ENCODE peak calls at places on chromosomes 13 and 19, in ten cellular contexts. F is keratinocyte, R is astrocyte of the spinal cord, Z is neural crest cell, S is choroid plexus epithelial cell, B is psoas muscle, A is kidney, E is HFF-Myc, V is Caco-2, X is kidney epithelial cell. K is an unnamed sample.

GRCh38 chr19:46963093-46963734 is 56.4 kb upstream of the NPAS1 start:
- DNase-seq in E (peak), X (no peak), V (no peak), A (peak), Z (no peak), F (no peak), B (no peak), R (peak), S (peak), K (no peak)

GRCh38 chr13:49322702-49323101 is 75.0 kb downstream of the CDADC1 start:
- DNase-seq in X (no peak), F (no peak), V (no peak), E (no peak), B (no peak), S (no peak), Z (no peak), A (no peak), R (no peak), K (no peak)

GRCh38 chr13:51770681-51771417 is 33.1 kb downstream of the DHRS12 start:
- DNase-seq in X (no peak), A (no peak), R (no peak), Z (no peak), V (no peak), B (no peak), F (no peak), E (no peak), S (no peak), K (no peak)

GRCh38 chr19:38506723-38507550 is 73.4 kb downstream of the RYR1 start:
- DNase-seq in V (peak), S (peak), R (peak), B (peak), Z (peak), E (peak), F (peak), A (peak), X (no peak), K (peak)

GRCh38 chr19:48964205-48965032 is 690 bp upstream of the FTL start:
- DNase-seq in S (peak), X (no peak), A (no peak), R (no peak), F (no peak), B (no peak), V (peak), Z (peak), E (no peak), K (peak)

GRCh38 chr19:18898081-18898532 is 2.1 kb upstream of the CERS1 start:
- DNase-seq in F (no peak), S (no peak), A (no peak), X (no peak), R (no peak), E (no peak), Z (no peak), V (no peak), B (no peak), K (no peak)

GRCh38 chr19:2720777-2721569 is at the start of gene DIRAS1:
- DNase-seq in B (no peak), Z (peak), S (no peak), V (no peak), R (no peak), X (no peak), A (peak), E (no peak), F (no peak), K (no peak)

GRCh38 chr19:309206-309565 is 18.0 kb upstream of the PLPP2 start:
- DNase-seq in R (no peak), S (no peak), B (no peak), F (no peak), X (no peak), Z (no peak), A (no peak), V (no peak), E (no peak), K (no peak)

GRCh38 chr13:100470841-100471505 is 117.6 kb downstream of the GGACT start:
- DNase-seq in Z (no peak), X (no peak), R (no peak), E (no peak), V (no peak), F (no peak), S (no peak), A (no peak), B (no peak), K (no peak)

GRCh38 chr13:100473493-100474044 is 115.0 kb downstream of the GGACT start:
- DNase-seq in A (no peak), S (no peak), B (no peak), F (no peak), V (no peak), R (no peak), Z (peak), E (no peak), X (no peak), K (no peak)

GRCh38 chr13:100478107-100478809 is 110.3 kb downstream of the GGACT start:
- DNase-seq in X (no peak), B (no peak), F (no peak), R (no peak), Z (no peak), E (no peak), A (no peak), S (no peak), V (no peak), K (no peak)

GRCh38 chr13:100473087-100473486 is 115.5 kb downstream of the GGACT start:
- DNase-seq in B (no peak), A (no peak), X (no peak), V (no peak), F (no peak), Z (peak), S (peak), R (no peak), E (no peak), K (no peak)
- TF ChIP-seq CTCF in B (no peak), A (no peak), X (no peak), V (no peak), F (no peak), Z (no peak), S (peak), R (no peak), E (no peak), K (no peak)

DNA sequence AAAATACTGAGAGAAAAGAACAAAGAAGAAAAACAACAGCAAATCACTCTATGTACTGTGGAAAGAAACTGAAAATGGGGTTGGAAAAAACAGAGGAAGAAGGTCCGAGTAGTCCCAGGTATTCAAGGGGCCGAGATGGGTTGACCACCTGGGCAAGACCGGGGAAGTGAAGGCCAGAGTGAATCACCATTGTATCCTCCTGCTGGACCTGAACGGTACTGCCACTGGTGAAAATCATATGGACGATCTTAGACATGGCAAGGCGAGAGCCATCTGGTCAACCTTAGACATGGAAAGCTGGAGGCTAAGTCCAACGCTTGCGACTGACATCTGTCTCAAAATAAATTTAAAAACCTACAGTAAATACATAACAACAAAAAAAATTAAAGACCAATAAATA is 44.4 kb upstream of the ZNF91 start:
- DNase-seq in B (no peak), R (no peak), S (no peak), X (no peak), V (peak), A (no peak), F (no peak), E (no peak), Z (no peak), K (no peak)
- TF ChIP-seq CTCF in B (peak), R (peak), S (peak), X (no peak), V (no peak), A (no peak), F (peak), E (peak), Z (peak), K (no peak)

GRCh38 chr19:50632151-50632835 is 7.4 kb downstream of the SYT3 start:
- DNase-seq in E (no peak), B (no peak), X (no peak), F (no peak), A (no peak), R (no peak), V (no peak), S (no peak), Z (no peak), K (no peak)
- TF ChIP-seq CTCF in E (no peak), B (no peak), X (no peak), F (no peak), A (no peak), R (no peak), V (no peak), S (no peak), Z (no peak), K (no peak)

DNA sequence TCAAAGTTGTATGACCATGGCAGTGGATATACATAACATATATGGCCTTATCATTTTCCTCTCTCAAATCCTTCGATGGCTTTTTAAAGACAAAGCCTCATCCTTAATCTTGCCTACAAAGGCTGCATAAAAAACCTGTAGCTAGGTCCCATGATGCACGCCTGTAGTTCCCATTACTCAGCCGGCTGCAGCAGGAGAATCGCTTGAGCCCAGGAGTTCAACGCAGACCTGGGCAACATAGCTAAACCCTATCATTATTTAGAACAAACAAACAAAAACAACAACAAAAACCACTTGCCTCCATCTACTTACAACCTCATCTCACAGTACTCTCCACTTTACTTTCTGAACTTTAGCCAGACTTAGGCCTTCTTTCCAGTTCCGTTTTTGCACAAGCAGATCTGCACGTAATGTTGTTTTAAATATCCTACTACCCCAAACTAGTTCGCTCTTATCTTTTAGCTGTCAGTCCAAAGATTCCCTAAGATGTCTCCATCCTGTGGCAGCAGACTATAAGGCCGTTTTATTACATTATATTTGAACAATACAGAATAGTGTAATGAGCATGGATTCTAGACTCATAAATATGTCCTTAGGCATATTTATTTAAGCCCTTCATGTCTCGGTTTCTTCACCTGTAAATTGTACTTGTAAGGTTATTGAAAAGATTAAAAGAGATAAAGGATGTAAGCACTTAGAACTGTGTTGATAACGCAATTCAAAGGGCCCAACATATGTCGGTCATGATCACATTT is 969 bp upstream of the POMP start:
- DNase-seq in E (no peak), F (no peak), S (peak), X (no peak), Z (no peak), R (no peak), A (no peak), V (no peak), B (no peak), K (no peak)
- TF ChIP-seq CTCF in E (no peak), F (no peak), S (peak), X (no peak), Z (no peak), R (peak), A (no peak), V (no peak), B (no peak), K (no peak)

GRCh38 chr19:55383279-55383788 is 758 bp downstream of the TMEM238 start:
- DNase-seq in E (no peak), V (no peak), R (no peak), S (no peak), A (no peak), F (no peak), B (no peak), X (no peak), Z (no peak), K (no peak)

GRCh38 chr19:55382522-55383054 is 1.5 kb downstream of the TMEM238 start:
- DNase-seq in Z (no peak), R (no peak), V (no peak), F (no peak), A (no peak), X (no peak), B (no peak), S (no peak), E (no peak), K (no peak)

GRCh38 chr19:55384576-55385235 is 614 bp upstream of the TMEM238 start:
- DNase-seq in V (peak), S (no peak), B (peak), E (no peak), X (no peak), Z (no peak), R (no peak), A (peak), F (no peak), K (peak)

GRCh38 chr19:55385236-55385748 is 440 bp upstream of the RPL28 start:
- DNase-seq in S (peak), E (peak), X (peak), B (peak), V (peak), A (peak), Z (peak), F (peak), R (peak), K (peak)

GRCh38 chr19:55383789-55384575 is at the start of gene TMEM238:
- DNase-seq in F (no peak), R (peak), V (peak), E (no peak), X (no peak), S (peak), Z (no peak), A (peak), B (peak), K (peak)
- TF ChIP-seq CTCF in F (no peak), R (no peak), V (no peak), E (no peak), X (no peak), S (no peak), Z (peak), A (peak), B (peak), K (no peak)